ENCODE peak calls at places on chromosome 9, in six cellular contexts. A is H9, N is IMR-90, D is neuronal stem cell, L is H1, P is trophoblast cell. H is an unnamed sample.

GRCh38 chr9:122197334-122197872 is 31.4 kb downstream of the LHX6 start:
- DNase-seq in A (no peak), N (no peak), D (no peak), L (no peak), P (no peak), H (no peak)

GRCh38 chr9:89635816-89636215 is 31.0 kb downstream of the GADD45G start:
- DNase-seq in A (no peak), N (no peak), D (no peak), L (no peak), P (peak; percentile 88), H (peak; percentile 11)

GRCh38 chr9:94212091-94212490 is 47.0 kb upstream of the ZNF169 start:
- DNase-seq in A (no peak), N (peak; percentile 74), D (no peak), L (no peak), P (peak; percentile 95), H (peak; percentile 21)

GRCh38 chr9:121376214-121376830 is 6.3 kb upstream of the STOM start:
- DNase-seq in A (no peak), N (peak; percentile 46), D (no peak), L (no peak), P (no peak), H (peak; percentile 37)

GRCh38 chr9:98332405-98332831 is 77.0 kb upstream of the TBC1D2 start:
- DNase-seq in A (no peak), N (no peak), D (no peak), L (no peak), P (no peak), H (no peak)

GRCh38 chr9:135324329-135324728 is 155.3 kb upstream of the PPP1R26 start:
- DNase-seq in A (no peak), N (no peak), D (no peak), L (no peak), P (no peak), H (no peak)

GRCh38 chr9:108053555-108054061 is 564.0 kb upstream of the KLF4 start:
- DNase-seq in A (no peak), N (peak; percentile 80), D (no peak), L (no peak), P (no peak), H (peak; percentile 43)

GRCh38 chr9:2023532-2023931 is 8.4 kb downstream of the SMARCA2 start:
- DNase-seq in A (no peak), N (no peak), D (no peak), L (no peak), P (no peak), H (no peak)

GRCh38 chr9:106846307-106846706 is 16.7 kb upstream of the ZNF462 start:
- DNase-seq in A (no peak), N (no peak), D (no peak), L (no peak), P (no peak), H (no peak)

GRCh38 chr9:136997830-136998234 is 1.5 kb upstream of the CLIC3 start:
- DNase-seq in A (no peak), N (no peak), D (no peak), L (no peak), P (no peak), H (no peak)

GRCh38 chr9:114017741-114018715 is 60.1 kb downstream of the AMBP start:
- DNase-seq in A (no peak), N (no peak), D (no peak), L (no peak), P (no peak), H (no peak)

GRCh38 chr9:126290871-126291270 is 35.8 kb upstream of the MVB12B start:
- DNase-seq in A (no peak), N (no peak), D (no peak), L (no peak), P (no peak), H (no peak)

GRCh38 chr9:126291925-126292324 is 34.7 kb upstream of the MVB12B start:
- DNase-seq in A (no peak), N (no peak), D (no peak), L (no peak), P (no peak), H (no peak)

GRCh38 chr9:126294331-126295081 is 32.1 kb upstream of the MVB12B start:
- DNase-seq in A (no peak), N (no peak), D (no peak), L (no peak), P (no peak), H (no peak)

GRCh38 chr9:126293522-126293889 is 33.1 kb upstream of the MVB12B start:
- DNase-seq in A (no peak), N (no peak), D (no peak), L (no peak), P (no peak), H (no peak)

GRCh38 chr9:126292736-126293521 is 33.7 kb upstream of the MVB12B start:
- DNase-seq in A (no peak), N (no peak), D (no peak), L (no peak), P (no peak), H (no peak)
- H3K27ac ChIP-seq in A (no peak overlapping the region), N (no peak overlapping the region), D (no peak overlapping the region), L (no peak overlapping the region), P (no peak overlapping the region), H (no peak overlapping the region)

GRCh38 chr9:35727676-35728040 is 4.3 kb downstream of the TLN1 start:
- DNase-seq in A (no peak), N (no peak), D (no peak), L (no peak), P (no peak), H (no peak)

GRCh38 chr9:35729101-35729500 is 2.9 kb downstream of the TLN1 start:
- DNase-seq in A (no peak), N (peak; percentile 18), D (no peak), L (no peak), P (no peak), H (peak; percentile 13)

GRCh38 chr9:35729700-35730485 is 2.1 kb downstream of the TLN1 start:
- DNase-seq in A (peak; percentile 56), N (peak; percentile 91), D (peak; percentile 31), L (no peak), P (no peak), H (peak; percentile 90)

GRCh38 chr9:35726876-35727438 is 5.0 kb downstream of the TLN1 start:
- DNase-seq in A (peak; percentile 53), N (peak; percentile 51), D (no peak), L (no peak), P (no peak), H (peak; percentile 63)

GRCh38 chr9:35728041-35728971 is 3.7 kb downstream of the TLN1 start:
- DNase-seq in A (peak; percentile 66), N (peak; percentile 90), D (peak; percentile 72), L (no peak), P (peak; percentile 75), H (peak; percentile 86)
- H4K8ac ChIP-seq in A (peak overlapping the region; percentile 84), N (peak overlapping the region; percentile 99), D (no peak overlapping the region), L (peak overlapping the region; percentile 17), P (peak overlapping the region; percentile 90), H (peak overlapping the region; percentile 71)

DNA sequence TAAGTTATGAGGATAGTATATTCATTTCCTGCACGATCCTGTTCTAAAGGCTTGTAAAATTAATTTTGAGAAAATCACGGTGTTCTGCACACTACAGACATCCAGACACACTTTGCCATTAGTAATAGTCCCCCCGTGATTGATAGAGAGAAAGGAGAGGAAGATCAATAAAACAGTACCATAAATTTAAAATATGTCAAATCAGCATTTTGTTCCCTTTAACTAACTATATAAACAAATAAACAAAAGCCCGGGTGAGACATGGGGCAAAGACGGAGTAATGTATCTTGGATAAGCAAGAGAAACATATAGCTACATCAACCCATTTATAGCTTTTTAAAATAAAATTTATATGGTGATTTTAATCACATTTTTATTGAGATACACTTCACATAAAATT is 10.6 kb upstream of the CER1 start:
- DNase-seq in A (no peak), N (no peak), D (no peak), L (no peak), P (no peak), H (no peak)
- H4K91ac ChIP-seq in A (no peak overlapping the region), N (no peak overlapping the region), D (no peak overlapping the region), L (no peak overlapping the region), P (no peak overlapping the region), H (no peak overlapping the region)

GRCh38 chr9:18791074-18791473 is 241.9 kb downstream of the SAXO1 start:
- DNase-seq in A (peak; percentile 74), N (peak; percentile 12), D (peak; percentile 42), L (peak; percentile 21), P (peak; percentile 32), H (peak; percentile 41)

GRCh38 chr9:18785604-18786003 is 247.4 kb downstream of the SAXO1 start:
- DNase-seq in A (no peak), N (no peak), D (no peak), L (no peak), P (no peak), H (no peak)

GRCh38 chr9:18786936-18787658 is 245.9 kb downstream of the SAXO1 start:
- DNase-seq in A (no peak), N (peak; percentile 47), D (no peak), L (no peak), P (no peak), H (peak; percentile 67)

GRCh38 chr9:18788256-18788655 is 244.8 kb downstream of the SAXO1 start:
- DNase-seq in A (no peak), N (no peak), D (no peak), L (no peak), P (no peak), H (no peak)

DNA sequence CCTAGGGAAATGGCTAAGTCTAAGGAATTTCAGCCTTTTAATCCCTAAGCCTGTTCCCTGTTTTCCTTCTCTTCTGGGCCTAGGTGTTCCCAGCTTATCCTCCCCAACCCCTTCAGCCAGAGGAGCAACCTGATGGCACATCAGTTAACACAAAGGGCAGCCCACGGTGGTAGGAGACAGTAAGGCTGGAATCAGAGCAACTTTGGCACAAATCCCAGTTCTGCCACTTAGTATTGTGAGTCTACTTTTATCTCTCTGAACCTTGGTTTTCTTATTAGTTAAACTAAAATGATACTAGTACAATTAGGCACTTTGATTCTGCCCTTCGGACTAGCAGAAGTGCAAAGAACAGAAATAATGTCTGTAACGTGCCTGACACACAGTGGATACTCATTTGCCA is 246.8 kb downstream of the SAXO1 start:
- DNase-seq in A (no peak), N (no peak), D (no peak), L (no peak), P (no peak), H (no peak)
- H3K27ac ChIP-seq in A (no peak overlapping the region), N (no peak overlapping the region), D (no peak overlapping the region), L (no peak overlapping the region), P (no peak overlapping the region), H (no peak overlapping the region)

GRCh38 chr9:30476826-30477225 is 1907.6 kb upstream of the ACO1 start:
- DNase-seq in A (no peak), N (no peak), D (no peak), L (no peak), P (no peak), H (no peak)
- H4K8ac ChIP-seq in A (no peak overlapping the region), N (no peak overlapping the region), D (no peak overlapping the region), L (no peak overlapping the region), P (no peak overlapping the region), H (no peak overlapping the region)

DNA sequence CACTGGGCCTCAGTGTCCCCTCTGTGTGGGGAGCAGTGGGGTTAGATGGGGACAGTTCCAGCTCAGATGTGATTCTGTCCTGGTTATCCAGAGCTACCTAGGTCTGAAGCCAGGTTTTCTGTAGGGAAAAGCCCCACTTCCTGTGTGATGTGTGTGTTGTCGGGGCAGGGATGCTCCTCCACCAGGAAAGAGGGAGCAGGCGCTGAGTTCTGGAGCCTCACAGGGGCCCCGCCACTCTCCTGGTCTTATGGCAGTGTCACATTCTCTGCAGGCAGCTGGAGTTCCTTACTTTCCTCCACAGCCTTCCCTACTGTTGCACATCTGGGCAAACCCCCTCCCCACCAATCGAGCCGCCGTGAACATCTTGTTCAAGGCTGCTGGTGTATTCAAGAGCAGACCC is 39.1 kb upstream of the GRHPR start:
- DNase-seq in A (no peak), N (no peak), D (no peak), L (no peak), P (no peak), H (no peak)
- H4K91ac ChIP-seq in A (no peak overlapping the region), N (no peak overlapping the region), D (no peak overlapping the region), L (no peak overlapping the region), P (no peak overlapping the region), H (no peak overlapping the region)